ENCODE peak calls at places on chromosomes 1 and 21, in five cellular contexts. Y, O, H, T and I are unnamed samples. For H3K4me1, the result is how much of the 10 kb centered on the place peaks cover.

GRCh38 chr1:2252423-2252822 is 24.3 kb downstream of the SKI start:
- DNase-seq in Y (no peak), O (no peak), H (no peak), T (no peak), I (no peak)

GRCh38 chr1:167665469-167665868 is 35.4 kb downstream of the RCSD1 start:
- DNase-seq in Y (no peak), O (no peak), H (no peak), T (no peak), I (no peak)

GRCh38 chr1:41493117-41493536 is 8.6 kb upstream of the EDN2 start:
- DNase-seq in Y (peak), O (no peak), H (no peak), T (peak), I (no peak)

GRCh38 chr1:110421159-110421777 is 13.8 kb upstream of the LAMTOR5 start:
- DNase-seq in Y (no peak), O (no peak), H (no peak), T (peak), I (no peak)

GRCh38 chr1:162405800-162406199 is 6.1 kb downstream of the SH2D1B start:
- DNase-seq in Y (peak), O (no peak), H (no peak), T (no peak), I (no peak)

GRCh38 chr1:171142451-171143121 is 42.5 kb upstream of the FMO2 start:
- DNase-seq in Y (no peak), O (no peak), H (no peak), T (peak), I (peak)

GRCh38 chr1:226975259-226975908 is 35.3 kb downstream of the COQ8A start:
- DNase-seq in Y (no peak), O (no peak), H (peak), T (no peak), I (no peak)

GRCh38 chr1:11929849-11930248 is 3.6 kb upstream of the KIAA2013 start:
- DNase-seq in Y (peak), O (no peak), H (no peak), T (no peak), I (peak)

GRCh38 chr1:241844593-241844992 is 3.4 kb upstream of the EXO1 start:
- DNase-seq in Y (no peak), O (no peak), H (no peak), T (no peak), I (no peak)

GRCh38 chr1:19650416-19651140 is 6.5 kb downstream of the NBL1 start:
- DNase-seq in Y (no peak), O (no peak), H (no peak), T (no peak), I (no peak)

GRCh38 chr1:211198111-211198510 is 61.1 kb upstream of the RCOR3 start:
- DNase-seq in Y (no peak), O (no peak), H (no peak), T (peak), I (no peak)

GRCh38 chr1:236269439-236269838 is 12.3 kb downstream of the ERO1B start:
- DNase-seq in Y (no peak), O (no peak), H (no peak), T (no peak), I (no peak)

GRCh38 chr1:28170036-28170596 is 6.4 kb downstream of the PTAFR start:
- DNase-seq in Y (no peak), O (no peak), H (no peak), T (no peak), I (no peak)

GRCh38 chr1:21262282-21263051 is 27.8 kb downstream of the ECE1 start:
- DNase-seq in Y (peak), O (peak), H (no peak), T (peak), I (peak)

GRCh38 chr21:26405735-26406361 is 167.2 kb downstream of the CYYR1 start:
- DNase-seq in Y (peak), O (peak), H (no peak), T (peak), I (no peak)

GRCh38 chr21:27526451-27526850 is 559.6 kb upstream of the ADAMTS5 start:
- DNase-seq in Y (no peak), O (peak), H (no peak), T (no peak), I (no peak)

GRCh38 chr1:198680174-198680871 is 41.5 kb downstream of the PTPRC start:
- DNase-seq in Y (no peak), O (no peak), H (no peak), T (no peak), I (no peak)

GRCh38 chr1:216005916-216006315 is 417.3 kb downstream of the USH2A start:
- DNase-seq in Y (no peak), O (no peak), H (no peak), T (peak), I (no peak)

GRCh38 chr1:44723064-44723463 is 7.9 kb downstream of the RNU5D-1 start:
- DNase-seq in Y (no peak), O (no peak), H (no peak), T (no peak), I (no peak)

GRCh38 chr1:81186271-81186670 is 614.5 kb upstream of the ADGRL2 start:
- DNase-seq in Y (no peak), O (no peak), H (no peak), T (peak), I (no peak)

GRCh38 chr1:172699111-172699510 is 40.2 kb downstream of the FASLG start:
- DNase-seq in Y (peak), O (no peak), H (no peak), T (peak), I (peak)

GRCh38 chr1:236289492-236290131 is 7.9 kb upstream of the ERO1B start:
- DNase-seq in Y (no peak), O (no peak), H (no peak), T (no peak), I (no peak)

GRCh38 chr1:171251042-171251740 is 2.9 kb downstream of the FMO1 start:
- DNase-seq in Y (peak), O (peak), H (peak), T (peak), I (peak)

GRCh38 chr1:8371372-8371991 is 53.6 kb downstream of the SLC45A1 start:
- DNase-seq in Y (no peak), O (peak), H (no peak), T (no peak), I (no peak)
- H3K4me1 ChIP-seq in Y (under half), O (under half), H (half or more), T (under half), I (under half)

GRCh38 chr21:35198004-35198403 is 148.9 kb upstream of the RUNX1 start:
- DNase-seq in Y (peak), O (peak), H (no peak), T (peak), I (no peak)
- H3K27ac ChIP-seq in Y (no peak), O (no peak), H (no peak), T (peak), I (no peak)

DNA sequence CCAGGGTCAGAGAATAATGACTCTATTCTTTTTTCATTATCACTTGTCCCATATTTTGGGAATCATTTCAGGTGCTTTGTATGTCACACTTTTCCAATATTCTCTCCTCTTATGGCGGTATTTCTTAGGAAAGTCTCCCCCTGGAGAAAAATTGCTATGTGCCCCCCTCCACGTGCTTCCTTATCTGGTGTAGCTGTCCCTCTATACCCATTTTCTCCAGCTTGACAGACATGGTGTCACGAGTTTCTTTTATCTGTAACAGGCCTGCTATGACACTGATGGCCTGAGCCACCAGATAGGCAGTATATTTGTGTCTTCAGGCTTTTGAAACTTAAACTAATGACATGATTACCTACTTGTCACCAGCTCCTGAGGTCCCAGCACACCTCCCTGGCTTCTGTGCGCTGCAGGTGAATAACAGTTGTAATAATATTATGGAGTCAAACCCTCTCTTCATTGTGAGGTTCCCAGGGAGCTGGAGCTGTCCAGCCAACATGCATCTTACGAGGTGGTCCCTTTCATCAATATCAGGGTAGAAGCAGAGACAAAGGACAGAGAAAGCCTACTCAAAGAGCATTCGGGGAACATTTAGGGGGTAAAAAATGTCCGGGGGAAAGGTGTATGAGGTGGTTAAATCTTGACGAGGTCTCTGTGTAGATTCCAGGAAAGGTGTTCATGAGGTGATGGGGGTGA is 71.2 kb upstream of the DUSP10 start:
- DNase-seq in Y (no peak), O (no peak), H (no peak), T (no peak), I (no peak)
- H3K9ac ChIP-seq in Y (no peak), O (no peak), H (no peak), T (no peak), I (no peak)

GRCh38 chr1:206708882-206709281 is 24.2 kb downstream of the MAPKAPK2 start:
- DNase-seq in Y (peak), O (no peak), H (no peak), T (no peak), I (no peak)
- H3K4me1 ChIP-seq in Y (under half), O (under half), H (under half), T (half or more), I (under half)

GRCh38 chr1:108747898-108748297 is 1.4 kb downstream of the STXBP3 start:
- DNase-seq in Y (peak), O (no peak), H (no peak), T (no peak), I (no peak)
- H3K27ac ChIP-seq in Y (peak), O (no peak), H (no peak), T (no peak), I (no peak)

GRCh38 chr1:14970115-14970798 is 183.3 kb upstream of the TMEM51 start:
- DNase-seq in Y (peak), O (peak), H (no peak), T (peak), I (peak)
- H3K9ac ChIP-seq in Y (no peak), O (no peak), H (no peak), T (no peak), I (no peak)